ENCODE peak calls at places on chromosomes 1 and 21, in seven cellular contexts. One of them, this sample, is unnamed.
A peak's percentile ranks its signal among the peaks of the same experiment; 100 is the strongest.

GRCh38 chr1:211198111-211198510 is 61.1 kb upstream of the RCOR3 start:
- ATAC-seq in PC-3: peak; percentile 71
- ATAC-seq in A549: peak; percentile 93
- ATAC-seq in psoas muscle: no peak
- ATAC-seq in heart left ventricle: no peak
- ATAC-seq in stimulated activated memory B cell treated with anti-CD40 and anti-IgM and Interleukin-4, amounts not matched to agents 10 μg/mL and 1 μg/mL and 100 μg/mL, for 72 hours: no peak
- ATAC-seq in right cardiac atrium: no peak
- ATAC-seq in this sample: no peak

GRCh38 chr1:111172463-111172862 is 28.0 kb downstream of the DENND2D start:
- ATAC-seq in PC-3: no peak
- ATAC-seq in heart left ventricle: no peak
- ATAC-seq in stimulated activated memory B cell treated with anti-CD40 and anti-IgM and Interleukin-4, amounts not matched to agents 10 μg/mL and 1 μg/mL and 100 μg/mL, for 72 hours: no peak
- ATAC-seq in A549: no peak
- ATAC-seq in right cardiac atrium: no peak
- ATAC-seq in psoas muscle: no peak
- ATAC-seq in this sample: no peak

GRCh38 chr1:17156108-17156507 is 36.9 kb upstream of the PADI2 start:
- ATAC-seq in right cardiac atrium: no peak
- ATAC-seq in A549: no peak
- ATAC-seq in psoas muscle: no peak
- ATAC-seq in heart left ventricle: no peak
- ATAC-seq in stimulated activated memory B cell treated with anti-CD40 and anti-IgM and Interleukin-4, amounts not matched to agents 10 μg/mL and 1 μg/mL and 100 μg/mL, for 72 hours: no peak
- ATAC-seq in PC-3: no peak
- ATAC-seq in this sample: no peak

GRCh38 chr21:36347278-36347961 is 27.4 kb downstream of the MORC3 start:
- ATAC-seq in psoas muscle: no peak
- ATAC-seq in right cardiac atrium: no peak
- ATAC-seq in PC-3: peak; percentile 82
- ATAC-seq in A549: no peak
- ATAC-seq in heart left ventricle: no peak
- ATAC-seq in stimulated activated memory B cell treated with anti-CD40 and anti-IgM and Interleukin-4, amounts not matched to agents 10 μg/mL and 1 μg/mL and 100 μg/mL, for 72 hours: no peak
- ATAC-seq in this sample: no peak

GRCh38 chr1:205920159-205920558 is 23.1 kb downstream of the SLC26A9 start:
- ATAC-seq in right cardiac atrium: peak; percentile 54
- ATAC-seq in heart left ventricle: peak; percentile 55
- ATAC-seq in PC-3: no peak
- ATAC-seq in stimulated activated memory B cell treated with anti-CD40 and anti-IgM and Interleukin-4, amounts not matched to agents 10 μg/mL and 1 μg/mL and 100 μg/mL, for 72 hours: no peak
- ATAC-seq in A549: no peak
- ATAC-seq in psoas muscle: peak; percentile 34
- ATAC-seq in this sample: no peak

GRCh38 chr1:221704291-221704690 is 37.6 kb downstream of the DUSP10 start:
- ATAC-seq in right cardiac atrium: no peak
- ATAC-seq in heart left ventricle: no peak
- ATAC-seq in A549: no peak
- ATAC-seq in PC-3: no peak
- ATAC-seq in stimulated activated memory B cell treated with anti-CD40 and anti-IgM and Interleukin-4, amounts not matched to agents 10 μg/mL and 1 μg/mL and 100 μg/mL, for 72 hours: no peak
- ATAC-seq in psoas muscle: no peak
- ATAC-seq in this sample: no peak

GRCh38 chr1:1273152-1273534 is 511 bp downstream of the UBE2J2 start:
- ATAC-seq in PC-3: no peak
- ATAC-seq in right cardiac atrium: no peak
- ATAC-seq in heart left ventricle: no peak
- ATAC-seq in stimulated activated memory B cell treated with anti-CD40 and anti-IgM and Interleukin-4, amounts not matched to agents 10 μg/mL and 1 μg/mL and 100 μg/mL, for 72 hours: no peak
- ATAC-seq in psoas muscle: peak; percentile 8
- ATAC-seq in A549: no peak
- ATAC-seq in this sample: peak; percentile 0

GRCh38 chr1:85656256-85656655 is 52.0 kb downstream of the ZNHIT6 start:
- ATAC-seq in psoas muscle: no peak
- ATAC-seq in stimulated activated memory B cell treated with anti-CD40 and anti-IgM and Interleukin-4, amounts not matched to agents 10 μg/mL and 1 μg/mL and 100 μg/mL, for 72 hours: no peak
- ATAC-seq in A549: peak; percentile 67
- ATAC-seq in PC-3: peak; percentile 52
- ATAC-seq in heart left ventricle: no peak
- ATAC-seq in right cardiac atrium: no peak
- ATAC-seq in this sample: no peak

GRCh38 chr1:48683878-48684277 is 92.8 kb downstream of the BEND5 start:
- ATAC-seq in heart left ventricle: no peak
- ATAC-seq in PC-3: no peak
- ATAC-seq in right cardiac atrium: peak; percentile 71
- ATAC-seq in A549: no peak
- ATAC-seq in psoas muscle: no peak
- ATAC-seq in stimulated activated memory B cell treated with anti-CD40 and anti-IgM and Interleukin-4, amounts not matched to agents 10 μg/mL and 1 μg/mL and 100 μg/mL, for 72 hours: no peak
- ATAC-seq in this sample: no peak

GRCh38 chr1:182965096-182965495 is 12.1 kb upstream of the SHCBP1L start:
- ATAC-seq in psoas muscle: no peak
- ATAC-seq in PC-3: no peak
- ATAC-seq in A549: no peak
- ATAC-seq in stimulated activated memory B cell treated with anti-CD40 and anti-IgM and Interleukin-4, amounts not matched to agents 10 μg/mL and 1 μg/mL and 100 μg/mL, for 72 hours: no peak
- ATAC-seq in right cardiac atrium: no peak
- ATAC-seq in heart left ventricle: no peak
- ATAC-seq in this sample: no peak

GRCh38 chr1:55474168-55474786 is 259.1 kb upstream of the USP24 start:
- ATAC-seq in A549: peak; percentile 79
- ATAC-seq in PC-3: peak; percentile 67
- ATAC-seq in stimulated activated memory B cell treated with anti-CD40 and anti-IgM and Interleukin-4, amounts not matched to agents 10 μg/mL and 1 μg/mL and 100 μg/mL, for 72 hours: no peak
- ATAC-seq in psoas muscle: no peak
- ATAC-seq in heart left ventricle: no peak
- ATAC-seq in right cardiac atrium: peak; percentile 37
- ATAC-seq in this sample: peak; percentile 35

GRCh38 chr1:156693858-156694562 is 11.4 kb downstream of the CRABP2 start:
- ATAC-seq in psoas muscle: no peak
- ATAC-seq in PC-3: peak; percentile 60
- ATAC-seq in right cardiac atrium: no peak
- ATAC-seq in stimulated activated memory B cell treated with anti-CD40 and anti-IgM and Interleukin-4, amounts not matched to agents 10 μg/mL and 1 μg/mL and 100 μg/mL, for 72 hours: no peak
- ATAC-seq in A549: peak; percentile 7
- ATAC-seq in heart left ventricle: no peak
- ATAC-seq in this sample: peak; percentile 46

GRCh38 chr1:113835686-113836290 is 23.5 kb upstream of the RSBN1 start:
- ATAC-seq in psoas muscle: no peak
- ATAC-seq in right cardiac atrium: no peak
- ATAC-seq in PC-3: no peak
- ATAC-seq in heart left ventricle: no peak
- ATAC-seq in stimulated activated memory B cell treated with anti-CD40 and anti-IgM and Interleukin-4, amounts not matched to agents 10 μg/mL and 1 μg/mL and 100 μg/mL, for 72 hours: no peak
- ATAC-seq in A549: no peak
- ATAC-seq in this sample: peak; percentile 39

GRCh38 chr1:231931146-231931545 is 304.6 kb downstream of the DISC1 start:
- ATAC-seq in heart left ventricle: no peak
- ATAC-seq in stimulated activated memory B cell treated with anti-CD40 and anti-IgM and Interleukin-4, amounts not matched to agents 10 μg/mL and 1 μg/mL and 100 μg/mL, for 72 hours: no peak
- ATAC-seq in A549: no peak
- ATAC-seq in right cardiac atrium: no peak
- ATAC-seq in psoas muscle: no peak
- ATAC-seq in PC-3: peak; percentile 92
- ATAC-seq in this sample: peak; percentile 96

GRCh38 chr1:184033711-184034167 is 3.8 kb downstream of the COLGALT2 start:
- ATAC-seq in stimulated activated memory B cell treated with anti-CD40 and anti-IgM and Interleukin-4, amounts not matched to agents 10 μg/mL and 1 μg/mL and 100 μg/mL, for 72 hours: no peak
- ATAC-seq in psoas muscle: no peak
- ATAC-seq in A549: no peak
- ATAC-seq in PC-3: no peak
- ATAC-seq in right cardiac atrium: no peak
- ATAC-seq in heart left ventricle: no peak
- ATAC-seq in this sample: no peak

GRCh38 chr1:78068681-78069283 is 23.0 kb downstream of the GIPC2 start:
- ATAC-seq in right cardiac atrium: peak; percentile 60
- ATAC-seq in PC-3: no peak
- ATAC-seq in heart left ventricle: peak; percentile 82
- ATAC-seq in stimulated activated memory B cell treated with anti-CD40 and anti-IgM and Interleukin-4, amounts not matched to agents 10 μg/mL and 1 μg/mL and 100 μg/mL, for 72 hours: peak; percentile 48
- ATAC-seq in A549: no peak
- ATAC-seq in psoas muscle: peak; percentile 79
- ATAC-seq in this sample: no peak

GRCh38 chr1:205449750-205450443 is 5.9 kb downstream of the BLACAT1 start:
- ATAC-seq in PC-3: peak; percentile 92
- ATAC-seq in heart left ventricle: no peak
- ATAC-seq in right cardiac atrium: peak; percentile 65
- ATAC-seq in stimulated activated memory B cell treated with anti-CD40 and anti-IgM and Interleukin-4, amounts not matched to agents 10 μg/mL and 1 μg/mL and 100 μg/mL, for 72 hours: peak; percentile 63
- ATAC-seq in psoas muscle: no peak
- ATAC-seq in A549: peak; percentile 68
- ATAC-seq in this sample: peak; percentile 91

GRCh38 chr1:25695991-25696330 is 79.4 kb downstream of the MAN1C1 start:
- ATAC-seq in stimulated activated memory B cell treated with anti-CD40 and anti-IgM and Interleukin-4, amounts not matched to agents 10 μg/mL and 1 μg/mL and 100 μg/mL, for 72 hours: no peak
- ATAC-seq in right cardiac atrium: peak; percentile 52
- ATAC-seq in psoas muscle: peak; percentile 38
- ATAC-seq in PC-3: peak; percentile 90
- ATAC-seq in heart left ventricle: no peak
- ATAC-seq in A549: peak; percentile 78
- ATAC-seq in this sample: peak; percentile 64

This sample was measured in esophagus mucosa.